ENCODE peak calls at places on chromosomes 5 and 9, in nine cellular contexts. P, J, O, B, L, D, S, I and Q are unnamed samples.

GRCh38 chr9:121009657-121010056 is 40.4 kb downstream of the C5 start:
- DNase-seq in P (no peak), J (no peak), O (no peak), B (no peak), L (no peak), D (no peak), S (no peak), I (no peak), Q (no peak)

GRCh38 chr5:72418271-72418670 is 88.9 kb downstream of the ZNF366 start:
- DNase-seq in P (no peak), J (no peak), O (no peak), B (no peak), L (no peak), D (no peak), S (no peak), I (no peak), Q (no peak)

GRCh38 chr9:37100317-37100716 is 20.1 kb upstream of the ZCCHC7 start:
- DNase-seq in P (peak), J (no peak), O (no peak), B (no peak), L (no peak), D (no peak), S (no peak), I (peak), Q (no peak)

GRCh38 chr5:136021016-136021405 is 7.8 kb upstream of the TGFBI start:
- DNase-seq in P (peak), J (peak), O (no peak), B (peak), L (no peak), D (no peak), S (no peak), I (no peak), Q (no peak)

GRCh38 chr5:131328536-131329186 is 64.8 kb downstream of the CDC42SE2 start:
- DNase-seq in P (peak), J (no peak), O (no peak), B (peak), L (no peak), D (no peak), S (no peak), I (no peak), Q (no peak)

GRCh38 chr5:1536298-1537165 is 12.8 kb upstream of the LPCAT1 start:
- DNase-seq in P (peak), J (peak), O (peak), B (peak), L (peak), D (peak), S (peak), I (peak), Q (no peak)

GRCh38 chr5:139251281-139251687 is 42.3 kb upstream of the MATR3 start:
- DNase-seq in P (no peak), J (peak), O (no peak), B (no peak), L (peak), D (no peak), S (no peak), I (no peak), Q (no peak)

GRCh38 chr9:133534346-133535284 is at the start of gene ADAMTSL2:
- DNase-seq in P (peak), J (peak), O (peak), B (peak), L (peak), D (peak), S (no peak), I (no peak), Q (peak)

GRCh38 chr5:12343543-12343942 is 439.3 kb upstream of the CTNND2 start:
- DNase-seq in P (no peak), J (no peak), O (no peak), B (no peak), L (no peak), D (no peak), S (no peak), I (no peak), Q (no peak)

GRCh38 chr9:104334549-104334948 is 169.5 kb upstream of the OR13F1 start:
- DNase-seq in P (no peak), J (no peak), O (no peak), B (no peak), L (no peak), D (no peak), S (no peak), I (no peak), Q (no peak)

GRCh38 chr5:179678238-179679013 is 2.4 kb downstream of the CBY3 start:
- DNase-seq in P (peak), J (peak), O (peak), B (peak), L (peak), D (peak), S (peak), I (no peak), Q (peak)

GRCh38 chr5:177469061-177469628 is 4.3 kb downstream of the DBN1 start:
- DNase-seq in P (no peak), J (peak), O (no peak), B (peak), L (no peak), D (peak), S (no peak), I (no peak), Q (peak)

GRCh38 chr5:112957970-112958773 is 18.4 kb upstream of the DCP2 start:
- DNase-seq in P (peak), J (no peak), O (no peak), B (peak), L (peak), D (no peak), S (no peak), I (peak), Q (no peak)

GRCh38 chr5:180786398-180787005 is 16.1 kb downstream of the MGAT1 start:
- DNase-seq in P (no peak), J (no peak), O (no peak), B (no peak), L (peak), D (no peak), S (no peak), I (no peak), Q (no peak)

GRCh38 chr9:112705773-112706427 is 12.0 kb downstream of the INIP start:
- DNase-seq in P (peak), J (peak), O (no peak), B (peak), L (no peak), D (peak), S (no peak), I (no peak), Q (peak)

GRCh38 chr5:36390640-36391039 is 88.9 kb upstream of the RANBP3L start:
- DNase-seq in P (no peak), J (no peak), O (no peak), B (no peak), L (no peak), D (no peak), S (no peak), I (no peak), Q (no peak)

GRCh38 chr5:545641-546375 is 21.6 kb upstream of the SLC9A3 start:
- DNase-seq in P (no peak), J (no peak), O (no peak), B (no peak), L (no peak), D (no peak), S (no peak), I (no peak), Q (no peak)

GRCh38 chr5:43007246-43007910 is 32.7 kb downstream of the ANXA2R start:
- DNase-seq in P (peak), J (peak), O (peak), B (peak), L (peak), D (peak), S (peak), I (no peak), Q (peak)

GRCh38 chr9:109588415-109588814 is 90.3 kb upstream of the PTPN3 start:
- DNase-seq in P (no peak), J (no peak), O (no peak), B (no peak), L (no peak), D (no peak), S (no peak), I (no peak), Q (no peak)

GRCh38 chr5:150163547-150164059 is 3.0 kb upstream of the CDX1 start:
- DNase-seq in P (no peak), J (peak), O (no peak), B (peak), L (peak), D (peak), S (no peak), I (no peak), Q (peak)

GRCh38 chr5:177458912-177459350 is 12.3 kb downstream of the PRR7 start:
- DNase-seq in P (peak), J (no peak), O (no peak), B (no peak), L (no peak), D (no peak), S (no peak), I (no peak), Q (no peak)

GRCh38 chr9:4243877-4244812 is 55.7 kb downstream of the GLIS3 start:
- DNase-seq in P (no peak), J (no peak), O (no peak), B (no peak), L (no peak), D (no peak), S (no peak), I (no peak), Q (no peak)